ENCODE peak calls at places on chromosomes 13 and 19, in nine cellular contexts. J is cardiac muscle cell; A is activated naive CD8-positive, alpha-beta T cell treated with anti-CD3 and anti-CD28 coated beads, Interleukin-2, amount 50 U/mL, for 24 hours; D is hypothalamus; G is T-helper 17 cell; C is cardiac fibroblast; Q is DMS79 treated with DMSO at 0.1 percent for 48 hours; P is glomerular endothelial cell; H is activated CD4-positive, alpha-beta T cell treated with anti-CD3 and anti-CD28 coated beads, Interleukin-2, amount 50 U/mL, for 24 hours. V is an unnamed sample.
A peak's percentile ranks its signal among the peaks of the same experiment; 100 is the strongest.

GRCh38 chr19:55870736-55871135 is 34.4 kb downstream of the NLRP4 start:
- DNase-seq in P (no peak), G (no peak), D (no peak), A (no peak), C (no peak), Q (no peak), H (no peak), J (no peak), V (no peak)

GRCh38 chr13:75635101-75635620 is 969 bp upstream of the LMO7 start:
- DNase-seq in D (no peak), G (no peak), C (no peak), P (no peak), Q (no peak), J (no peak), A (peak; percentile 6), H (no peak), V (no peak)

GRCh38 chr13:102948006-102948405 is 102.2 kb downstream of the ERCC5 start:
- DNase-seq in A (no peak), J (no peak), Q (no peak), G (no peak), H (no peak), C (peak; percentile 5), D (peak; percentile 47), P (no peak), V (peak; percentile 18)

GRCh38 chr13:102721800-102722231 is 27.0 kb upstream of the METTL21C start:
- DNase-seq in C (peak; percentile 78), P (no peak), J (no peak), H (no peak), A (no peak), D (peak; percentile 63), G (no peak), Q (no peak), V (peak; percentile 77)

GRCh38 chr19:15398501-15399233 is 19.1 kb upstream of the AKAP8 start:
- DNase-seq in J (no peak), A (no peak), D (no peak), Q (no peak), G (no peak), C (no peak), H (no peak), P (no peak), V (no peak)

GRCh38 chr19:621819-622218 is 11.5 kb downstream of the POLRMT start:
- DNase-seq in P (no peak), C (no peak), D (no peak), G (no peak), H (no peak), Q (no peak), A (no peak), J (no peak), V (no peak)

GRCh38 chr13:43232866-43233265 is 209.5 kb downstream of the DNAJC15 start:
- DNase-seq in A (no peak), J (no peak), D (no peak), G (no peak), H (no peak), C (peak; percentile 88), P (no peak), Q (no peak), V (no peak)

GRCh38 chr19:45786533-45786894 is 4.2 kb upstream of the DMPK start:
- DNase-seq in D (no peak), A (no peak), G (no peak), Q (no peak), C (no peak), H (no peak), P (no peak), J (no peak), V (no peak)

GRCh38 chr19:14369399-14370168 is 11.7 kb upstream of the ADGRE5 start:
- DNase-seq in C (peak; percentile 58), D (no peak), P (no peak), J (peak; percentile 17), H (peak; percentile 85), Q (no peak), A (peak; percentile 89), G (peak; percentile 76), V (no peak)

GRCh38 chr13:42808572-42808971 is 27.2 kb downstream of the FAM216B start:
- DNase-seq in A (no peak), P (no peak), D (no peak), H (no peak), C (no peak), J (no peak), Q (no peak), G (no peak), V (no peak)

GRCh38 chr13:40170982-40171381 is 495.5 kb downstream of the FOXO1 start:
- DNase-seq in J (no peak), C (no peak), Q (no peak), P (no peak), A (peak; percentile 50), G (no peak), H (peak; percentile 52), D (no peak), V (no peak)

GRCh38 chr19:6767081-6767356 is 216 bp downstream of the SH2D3A start:
- DNase-seq in H (no peak), C (no peak), D (no peak), A (no peak), G (no peak), J (no peak), Q (peak; percentile 35), P (no peak), V (no peak)

GRCh38 chr13:75826391-75826790 is 190.3 kb downstream of the LMO7 start:
- DNase-seq in P (no peak), Q (no peak), A (no peak), J (no peak), D (no peak), H (no peak), G (no peak), C (no peak), V (no peak)

GRCh38 chr13:111658150-111659100 is 338.0 kb downstream of the TEX29 start:
- DNase-seq in C (no peak), P (no peak), D (peak; percentile 36), J (peak; percentile 34), A (no peak), H (no peak), Q (peak; percentile 97), G (no peak), V (peak; percentile 21)

GRCh38 chr13:42233726-42234125 is 38.2 kb upstream of the AKAP11 start:
- DNase-seq in D (no peak), C (no peak), Q (no peak), H (no peak), J (no peak), G (no peak), P (no peak), A (no peak), V (no peak)

GRCh38 chr13:35534343-35534742 is 57.9 kb upstream of the MAB21L1 start:
- DNase-seq in Q (no peak), J (peak; percentile 12), G (no peak), C (no peak), D (no peak), P (no peak), H (no peak), A (no peak), V (no peak)

GRCh38 chr19:40443131-40443929 is 805 bp downstream of the SERTAD3 start:
- DNase-seq in H (peak; percentile 98), C (peak; percentile 100), D (peak; percentile 98), A (peak; percentile 99), G (peak; percentile 96), J (peak; percentile 100), Q (peak; percentile 92), P (no peak), V (peak; percentile 96)

GRCh38 chr19:6761053-6761676 is 6.1 kb downstream of the SH2D3A start:
- DNase-seq in G (no peak), J (no peak), H (no peak), A (peak; percentile 36), Q (no peak), C (no peak), D (no peak), P (no peak), V (no peak)

GRCh38 chr19:55146648-55147218 is 2.3 kb downstream of the TNNT1 start:
- DNase-seq in Q (peak; percentile 79), C (no peak), D (no peak), P (no peak), J (peak; percentile 37), G (no peak), H (no peak), A (no peak), V (no peak)

GRCh38 chr13:107301724-107302374 is 733.9 kb upstream of the ARGLU1 start:
- DNase-seq in C (peak; percentile 16), P (no peak), J (peak; percentile 2), A (no peak), H (no peak), G (no peak), D (no peak), Q (no peak), V (no peak)

GRCh38 chr13:38758278-38758677 is 71.4 kb downstream of the FREM2 start:
- DNase-seq in H (no peak), A (no peak), P (no peak), C (no peak), G (no peak), J (no peak), Q (no peak), D (no peak), V (no peak)